ENCODE peak calls at places on chromosomes 6 and 20, in seven cellular contexts. A is SHP77, O is NCI-H345, H is ureter, U is cerebellar cortex, P is amniotic stem cell, K is GM10248. E is an unnamed sample.

GRCh38 chr20:50844430-50845100 is 49.7 kb downstream of the BCAS4 start:
- DNase-seq in O (no peak), H (peak; percentile 88), A (no peak), U (no peak), K (peak; percentile 91), P (no peak), E (peak; percentile 25)

GRCh38 chr6:142155895-142156757 is 9.1 kb downstream of the VTA1 start:
- DNase-seq in H (no peak), P (no peak), A (no peak), K (no peak), U (no peak), O (peak; percentile 4), E (peak; percentile 30)

GRCh38 chr20:51369503-51369902 is 173.0 kb downstream of the NFATC2 start:
- DNase-seq in O (no peak), A (no peak), P (no peak), U (no peak), K (no peak), H (no peak), E (no peak)

GRCh38 chr6:146408583-146408982 is 135.1 kb upstream of the RAB32 start:
- DNase-seq in K (no peak), H (no peak), U (peak; percentile 98), A (no peak), P (no peak), O (no peak), E (no peak)

GRCh38 chr6:143575440-143575839 is 63.9 kb upstream of the FUCA2 start:
- DNase-seq in K (peak; percentile 75), P (peak; percentile 34), O (peak; percentile 75), U (peak; percentile 88), A (peak; percentile 49), H (peak; percentile 67), E (peak; percentile 83)

GRCh38 chr6:81752084-81752968 is at the start of gene TENT5A:
- DNase-seq in O (peak; percentile 94), U (peak; percentile 78), H (peak; percentile 94), P (peak; percentile 84), K (peak; percentile 85), A (peak; percentile 90), E (peak; percentile 83)

GRCh38 chr20:43533060-43533459 is 25.6 kb downstream of the L3MBTL1 start:
- DNase-seq in H (no peak), O (no peak), P (no peak), U (no peak), K (no peak), A (no peak), E (no peak)

GRCh38 chr6:125859691-125860210 is 69.0 kb downstream of the NCOA7 start:
- DNase-seq in H (no peak), P (no peak), U (peak; percentile 92), K (no peak), A (no peak), O (no peak), E (no peak)

GRCh38 chr20:17825251-17825691 is 125.5 kb downstream of the BANF2 start:
- DNase-seq in P (no peak), H (no peak), A (no peak), U (no peak), O (no peak), K (no peak), E (peak; percentile 47)

GRCh38 chr6:87832025-87832825 is 130.2 kb upstream of the AKIRIN2 start:
- DNase-seq in P (peak; percentile 9), H (no peak), U (peak; percentile 49), A (peak; percentile 20), O (peak; percentile 31), K (peak; percentile 40), E (no peak)

GRCh38 chr20:11676618-11677289 is 240.9 kb upstream of the BTBD3 start:
- DNase-seq in P (peak; percentile 3), O (peak; percentile 56), H (no peak), A (peak; percentile 58), K (peak; percentile 32), U (peak; percentile 80), E (peak; percentile 62)

GRCh38 chr20:58965270-58966064 is 15.6 kb upstream of the NELFCD start:
- DNase-seq in K (no peak), P (no peak), A (no peak), H (no peak), U (no peak), O (no peak), E (no peak)

GRCh38 chr6:152129606-152130249 is 322.2 kb downstream of the ESR1 start:
- DNase-seq in O (no peak), P (no peak), H (no peak), U (no peak), K (no peak), A (no peak), E (no peak)

GRCh38 chr6:144578385-144579350 is 293.5 kb downstream of the UTRN start:
- DNase-seq in K (no peak), A (no peak), P (peak; percentile 5), O (no peak), H (no peak), U (no peak), E (peak; percentile 92)